ENCODE peak calls at places on chromosomes 12 and 14, in eight cellular contexts. One of them, this sample, is unnamed.

GRCh38 chr12:120015313-120015712 is 26.3 kb downstream of the BICDL1 start:
- DNase-seq in GM12865: peak
- DNase-seq in LoVo: no peak
- DNase-seq in fibroblast of villous mesenchyme: no peak
- DNase-seq in CD8-positive, alpha-beta T cell: no peak
- DNase-seq in CD8-positive, alpha-beta memory T cell: peak
- DNase-seq in stimulated activated CD4-positive, alpha-beta T cell treated with anti-CD3 and anti-CD28 coated beads, Interleukin-1b, Interleukin-23, amount 100 ng/mL, for 1 hour: peak
- DNase-seq in C1 segment of cervical spinal cord: no peak
- DNase-seq in this sample: peak

GRCh38 chr14:69404478-69404877 is 6.0 kb downstream of the SLC39A9 start:
- DNase-seq in GM12865: no peak
- DNase-seq in CD8-positive, alpha-beta T cell: no peak
- DNase-seq in C1 segment of cervical spinal cord: no peak
- DNase-seq in fibroblast of villous mesenchyme: no peak
- DNase-seq in stimulated activated CD4-positive, alpha-beta T cell treated with anti-CD3 and anti-CD28 coated beads, Interleukin-1b, Interleukin-23, amount 100 ng/mL, for 1 hour: no peak
- DNase-seq in LoVo: no peak
- DNase-seq in CD8-positive, alpha-beta memory T cell: no peak
- DNase-seq in this sample: no peak

GRCh38 chr14:76375484-76375883 is 453 bp upstream of the ESRRB start:
- DNase-seq in GM12865: no peak
- DNase-seq in C1 segment of cervical spinal cord: no peak
- DNase-seq in stimulated activated CD4-positive, alpha-beta T cell treated with anti-CD3 and anti-CD28 coated beads, Interleukin-1b, Interleukin-23, amount 100 ng/mL, for 1 hour: no peak
- DNase-seq in CD8-positive, alpha-beta T cell: no peak
- DNase-seq in CD8-positive, alpha-beta memory T cell: no peak
- DNase-seq in LoVo: no peak
- DNase-seq in fibroblast of villous mesenchyme: no peak
- DNase-seq in this sample: no peak

GRCh38 chr12:6218526-6218925 is 18.3 kb downstream of the CD9 start:
- DNase-seq in CD8-positive, alpha-beta memory T cell: no peak
- DNase-seq in C1 segment of cervical spinal cord: no peak
- DNase-seq in LoVo: no peak
- DNase-seq in GM12865: no peak
- DNase-seq in stimulated activated CD4-positive, alpha-beta T cell treated with anti-CD3 and anti-CD28 coated beads, Interleukin-1b, Interleukin-23, amount 100 ng/mL, for 1 hour: no peak
- DNase-seq in fibroblast of villous mesenchyme: no peak
- DNase-seq in CD8-positive, alpha-beta T cell: no peak
- DNase-seq in this sample: no peak

GRCh38 chr12:28872654-28873268 is 276.3 kb upstream of the FAR2 start:
- DNase-seq in LoVo: peak
- DNase-seq in CD8-positive, alpha-beta T cell: no peak
- DNase-seq in stimulated activated CD4-positive, alpha-beta T cell treated with anti-CD3 and anti-CD28 coated beads, Interleukin-1b, Interleukin-23, amount 100 ng/mL, for 1 hour: no peak
- DNase-seq in GM12865: peak
- DNase-seq in CD8-positive, alpha-beta memory T cell: no peak
- DNase-seq in C1 segment of cervical spinal cord: no peak
- DNase-seq in fibroblast of villous mesenchyme: peak
- DNase-seq in this sample: no peak

GRCh38 chr12:7666595-7666994 is 887 bp upstream of the APOBEC1 start:
- DNase-seq in GM12865: no peak
- DNase-seq in stimulated activated CD4-positive, alpha-beta T cell treated with anti-CD3 and anti-CD28 coated beads, Interleukin-1b, Interleukin-23, amount 100 ng/mL, for 1 hour: no peak
- DNase-seq in C1 segment of cervical spinal cord: no peak
- DNase-seq in CD8-positive, alpha-beta T cell: no peak
- DNase-seq in LoVo: peak
- DNase-seq in fibroblast of villous mesenchyme: no peak
- DNase-seq in CD8-positive, alpha-beta memory T cell: no peak
- DNase-seq in this sample: no peak

GRCh38 chr12:116217045-116217444 is 60.4 kb downstream of the MED13L start:
- DNase-seq in stimulated activated CD4-positive, alpha-beta T cell treated with anti-CD3 and anti-CD28 coated beads, Interleukin-1b, Interleukin-23, amount 100 ng/mL, for 1 hour: no peak
- DNase-seq in C1 segment of cervical spinal cord: no peak
- DNase-seq in LoVo: no peak
- DNase-seq in CD8-positive, alpha-beta T cell: no peak
- DNase-seq in GM12865: no peak
- DNase-seq in CD8-positive, alpha-beta memory T cell: no peak
- DNase-seq in fibroblast of villous mesenchyme: no peak
- DNase-seq in this sample: no peak

GRCh38 chr14:51836417-51836816 is 24.0 kb upstream of the GNG2 start:
- DNase-seq in CD8-positive, alpha-beta T cell: no peak
- DNase-seq in LoVo: no peak
- DNase-seq in fibroblast of villous mesenchyme: no peak
- DNase-seq in CD8-positive, alpha-beta memory T cell: no peak
- DNase-seq in C1 segment of cervical spinal cord: no peak
- DNase-seq in stimulated activated CD4-positive, alpha-beta T cell treated with anti-CD3 and anti-CD28 coated beads, Interleukin-1b, Interleukin-23, amount 100 ng/mL, for 1 hour: no peak
- DNase-seq in GM12865: no peak
- DNase-seq in this sample: no peak

GRCh38 chr14:33692762-33693161 is 258.1 kb downstream of the EGLN3 start:
- DNase-seq in C1 segment of cervical spinal cord: no peak
- DNase-seq in CD8-positive, alpha-beta T cell: no peak
- DNase-seq in CD8-positive, alpha-beta memory T cell: no peak
- DNase-seq in fibroblast of villous mesenchyme: peak
- DNase-seq in LoVo: no peak
- DNase-seq in GM12865: no peak
- DNase-seq in stimulated activated CD4-positive, alpha-beta T cell treated with anti-CD3 and anti-CD28 coated beads, Interleukin-1b, Interleukin-23, amount 100 ng/mL, for 1 hour: no peak
- DNase-seq in this sample: no peak

GRCh38 chr12:131940121-131940520 is 9.6 kb upstream of the EP400 start:
- DNase-seq in CD8-positive, alpha-beta memory T cell: no peak
- DNase-seq in fibroblast of villous mesenchyme: no peak
- DNase-seq in GM12865: no peak
- DNase-seq in LoVo: no peak
- DNase-seq in CD8-positive, alpha-beta T cell: no peak
- DNase-seq in C1 segment of cervical spinal cord: no peak
- DNase-seq in stimulated activated CD4-positive, alpha-beta T cell treated with anti-CD3 and anti-CD28 coated beads, Interleukin-1b, Interleukin-23, amount 100 ng/mL, for 1 hour: no peak
- DNase-seq in this sample: no peak

GRCh38 chr14:100696017-100696416 is 30.7 kb upstream of the DLK1 start:
- DNase-seq in GM12865: no peak
- DNase-seq in C1 segment of cervical spinal cord: no peak
- DNase-seq in fibroblast of villous mesenchyme: no peak
- DNase-seq in CD8-positive, alpha-beta T cell: no peak
- DNase-seq in CD8-positive, alpha-beta memory T cell: no peak
- DNase-seq in stimulated activated CD4-positive, alpha-beta T cell treated with anti-CD3 and anti-CD28 coated beads, Interleukin-1b, Interleukin-23, amount 100 ng/mL, for 1 hour: no peak
- DNase-seq in LoVo: no peak
- DNase-seq in this sample: no peak

GRCh38 chr12:115341442-115341841 is 657.5 kb upstream of the TBX3 start:
- DNase-seq in CD8-positive, alpha-beta T cell: no peak
- DNase-seq in LoVo: peak
- DNase-seq in CD8-positive, alpha-beta memory T cell: no peak
- DNase-seq in GM12865: peak
- DNase-seq in C1 segment of cervical spinal cord: peak
- DNase-seq in fibroblast of villous mesenchyme: peak
- DNase-seq in stimulated activated CD4-positive, alpha-beta T cell treated with anti-CD3 and anti-CD28 coated beads, Interleukin-1b, Interleukin-23, amount 100 ng/mL, for 1 hour: no peak
- DNase-seq in this sample: no peak

GRCh38 chr14:70934502-70935134 is 27.4 kb downstream of the PCNX1 start:
- DNase-seq in stimulated activated CD4-positive, alpha-beta T cell treated with anti-CD3 and anti-CD28 coated beads, Interleukin-1b, Interleukin-23, amount 100 ng/mL, for 1 hour: no peak
- DNase-seq in CD8-positive, alpha-beta memory T cell: peak
- DNase-seq in CD8-positive, alpha-beta T cell: no peak
- DNase-seq in fibroblast of villous mesenchyme: peak
- DNase-seq in C1 segment of cervical spinal cord: no peak
- DNase-seq in GM12865: peak
- DNase-seq in LoVo: no peak
- DNase-seq in this sample: no peak

GRCh38 chr12:10363922-10364838 is 25.7 kb downstream of the KLRK1 start:
- DNase-seq in LoVo: peak
- DNase-seq in fibroblast of villous mesenchyme: peak
- DNase-seq in GM12865: peak
- DNase-seq in stimulated activated CD4-positive, alpha-beta T cell treated with anti-CD3 and anti-CD28 coated beads, Interleukin-1b, Interleukin-23, amount 100 ng/mL, for 1 hour: no peak
- DNase-seq in C1 segment of cervical spinal cord: peak
- DNase-seq in CD8-positive, alpha-beta memory T cell: peak
- DNase-seq in CD8-positive, alpha-beta T cell: no peak
- DNase-seq in this sample: no peak

GRCh38 chr12:12087693-12088034 is 16.9 kb downstream of the BCL2L14 start:
- DNase-seq in LoVo: no peak
- DNase-seq in CD8-positive, alpha-beta T cell: no peak
- DNase-seq in fibroblast of villous mesenchyme: no peak
- DNase-seq in C1 segment of cervical spinal cord: no peak
- DNase-seq in stimulated activated CD4-positive, alpha-beta T cell treated with anti-CD3 and anti-CD28 coated beads, Interleukin-1b, Interleukin-23, amount 100 ng/mL, for 1 hour: no peak
- DNase-seq in CD8-positive, alpha-beta memory T cell: no peak
- DNase-seq in GM12865: no peak
- DNase-seq in this sample: no peak

GRCh38 chr12:2794261-2794735 is 472 bp upstream of the FKBP4 start:
- DNase-seq in LoVo: no peak
- DNase-seq in CD8-positive, alpha-beta T cell: no peak
- DNase-seq in stimulated activated CD4-positive, alpha-beta T cell treated with anti-CD3 and anti-CD28 coated beads, Interleukin-1b, Interleukin-23, amount 100 ng/mL, for 1 hour: no peak
- DNase-seq in CD8-positive, alpha-beta memory T cell: peak
- DNase-seq in C1 segment of cervical spinal cord: peak
- DNase-seq in fibroblast of villous mesenchyme: no peak
- DNase-seq in GM12865: peak
- DNase-seq in this sample: no peak

GRCh38 chr12:116323696-116324386 is 46.3 kb upstream of the MED13L start:
- DNase-seq in stimulated activated CD4-positive, alpha-beta T cell treated with anti-CD3 and anti-CD28 coated beads, Interleukin-1b, Interleukin-23, amount 100 ng/mL, for 1 hour: no peak
- DNase-seq in CD8-positive, alpha-beta memory T cell: no peak
- DNase-seq in fibroblast of villous mesenchyme: no peak
- DNase-seq in C1 segment of cervical spinal cord: no peak
- DNase-seq in CD8-positive, alpha-beta T cell: no peak
- DNase-seq in GM12865: peak
- DNase-seq in LoVo: no peak
- DNase-seq in this sample: no peak

GRCh38 chr12:42296503-42297109 is 29.3 kb downstream of the ZCRB1 start:
- DNase-seq in CD8-positive, alpha-beta T cell: no peak
- DNase-seq in GM12865: peak
- DNase-seq in fibroblast of villous mesenchyme: peak
- DNase-seq in LoVo: no peak
- DNase-seq in CD8-positive, alpha-beta memory T cell: no peak
- DNase-seq in C1 segment of cervical spinal cord: no peak
- DNase-seq in stimulated activated CD4-positive, alpha-beta T cell treated with anti-CD3 and anti-CD28 coated beads, Interleukin-1b, Interleukin-23, amount 100 ng/mL, for 1 hour: no peak
- DNase-seq in this sample: no peak

GRCh38 chr12:132305991-132306884 is 23.2 kb downstream of the GALNT9 start:
- DNase-seq in GM12865: no peak
- DNase-seq in fibroblast of villous mesenchyme: no peak
- DNase-seq in CD8-positive, alpha-beta T cell: no peak
- DNase-seq in LoVo: no peak
- DNase-seq in C1 segment of cervical spinal cord: no peak
- DNase-seq in CD8-positive, alpha-beta memory T cell: no peak
- DNase-seq in stimulated activated CD4-positive, alpha-beta T cell treated with anti-CD3 and anti-CD28 coated beads, Interleukin-1b, Interleukin-23, amount 100 ng/mL, for 1 hour: no peak
- DNase-seq in this sample: no peak

GRCh38 chr14:49460647-49461046 is 125.5 kb downstream of the RPS29 start:
- DNase-seq in stimulated activated CD4-positive, alpha-beta T cell treated with anti-CD3 and anti-CD28 coated beads, Interleukin-1b, Interleukin-23, amount 100 ng/mL, for 1 hour: no peak
- DNase-seq in C1 segment of cervical spinal cord: no peak
- DNase-seq in GM12865: no peak
- DNase-seq in CD8-positive, alpha-beta memory T cell: no peak
- DNase-seq in CD8-positive, alpha-beta T cell: no peak
- DNase-seq in fibroblast of villous mesenchyme: no peak
- DNase-seq in LoVo: peak
- DNase-seq in this sample: no peak

GRCh38 chr12:88684170-88684569 is 103.9 kb upstream of the KITLG start:
- DNase-seq in GM12865: no peak
- DNase-seq in stimulated activated CD4-positive, alpha-beta T cell treated with anti-CD3 and anti-CD28 coated beads, Interleukin-1b, Interleukin-23, amount 100 ng/mL, for 1 hour: no peak
- DNase-seq in CD8-positive, alpha-beta memory T cell: no peak
- DNase-seq in C1 segment of cervical spinal cord: no peak
- DNase-seq in CD8-positive, alpha-beta T cell: no peak
- DNase-seq in LoVo: no peak
- DNase-seq in fibroblast of villous mesenchyme: no peak
- DNase-seq in this sample: no peak

GRCh38 chr12:98893126-98893525 is 248.0 kb downstream of the APAF1 start:
- DNase-seq in CD8-positive, alpha-beta T cell: no peak
- DNase-seq in C1 segment of cervical spinal cord: peak
- DNase-seq in fibroblast of villous mesenchyme: no peak
- DNase-seq in CD8-positive, alpha-beta memory T cell: no peak
- DNase-seq in LoVo: no peak
- DNase-seq in stimulated activated CD4-positive, alpha-beta T cell treated with anti-CD3 and anti-CD28 coated beads, Interleukin-1b, Interleukin-23, amount 100 ng/mL, for 1 hour: no peak
- DNase-seq in GM12865: no peak
- DNase-seq in this sample: no peak

GRCh38 chr12:58419905-58420304 is 478.5 kb downstream of the ATP23 start:
- DNase-seq in LoVo: no peak
- DNase-seq in fibroblast of villous mesenchyme: no peak
- DNase-seq in CD8-positive, alpha-beta memory T cell: no peak
- DNase-seq in stimulated activated CD4-positive, alpha-beta T cell treated with anti-CD3 and anti-CD28 coated beads, Interleukin-1b, Interleukin-23, amount 100 ng/mL, for 1 hour: no peak
- DNase-seq in C1 segment of cervical spinal cord: no peak
- DNase-seq in CD8-positive, alpha-beta T cell: no peak
- DNase-seq in GM12865: no peak
- DNase-seq in this sample: no peak

GRCh38 chr12:79725987-79726386 is 35.2 kb upstream of the PAWR start:
- DNase-seq in fibroblast of villous mesenchyme: peak
- DNase-seq in LoVo: no peak
- DNase-seq in CD8-positive, alpha-beta memory T cell: no peak
- DNase-seq in C1 segment of cervical spinal cord: no peak
- DNase-seq in CD8-positive, alpha-beta T cell: no peak
- DNase-seq in stimulated activated CD4-positive, alpha-beta T cell treated with anti-CD3 and anti-CD28 coated beads, Interleukin-1b, Interleukin-23, amount 100 ng/mL, for 1 hour: no peak
- DNase-seq in GM12865: no peak
- DNase-seq in this sample: no peak

GRCh38 chr12:95674631-95675030 is 115.9 kb downstream of the NTN4 start:
- DNase-seq in LoVo: peak
- DNase-seq in GM12865: no peak
- DNase-seq in fibroblast of villous mesenchyme: peak
- DNase-seq in stimulated activated CD4-positive, alpha-beta T cell treated with anti-CD3 and anti-CD28 coated beads, Interleukin-1b, Interleukin-23, amount 100 ng/mL, for 1 hour: no peak
- DNase-seq in CD8-positive, alpha-beta memory T cell: no peak
- DNase-seq in CD8-positive, alpha-beta T cell: no peak
- DNase-seq in C1 segment of cervical spinal cord: no peak
- DNase-seq in this sample: no peak

GRCh38 chr14:61894452-61895077 is 132.3 kb downstream of the SNAPC1 start:
- DNase-seq in CD8-positive, alpha-beta T cell: no peak
- DNase-seq in fibroblast of villous mesenchyme: peak
- DNase-seq in C1 segment of cervical spinal cord: peak
- DNase-seq in GM12865: peak
- DNase-seq in stimulated activated CD4-positive, alpha-beta T cell treated with anti-CD3 and anti-CD28 coated beads, Interleukin-1b, Interleukin-23, amount 100 ng/mL, for 1 hour: peak
- DNase-seq in CD8-positive, alpha-beta memory T cell: peak
- DNase-seq in LoVo: peak
- DNase-seq in this sample: peak

GRCh38 chr14:100238419-100239199 is at the start of gene YY1:
- DNase-seq in LoVo: peak
- DNase-seq in stimulated activated CD4-positive, alpha-beta T cell treated with anti-CD3 and anti-CD28 coated beads, Interleukin-1b, Interleukin-23, amount 100 ng/mL, for 1 hour: peak
- DNase-seq in C1 segment of cervical spinal cord: peak
- DNase-seq in GM12865: peak
- DNase-seq in CD8-positive, alpha-beta memory T cell: peak
- DNase-seq in fibroblast of villous mesenchyme: peak
- DNase-seq in CD8-positive, alpha-beta T cell: peak
- DNase-seq in this sample: peak

GRCh38 chr12:109291531-109292341 is 17.3 kb downstream of the FOXN4 start:
- DNase-seq in GM12865: no peak
- DNase-seq in stimulated activated CD4-positive, alpha-beta T cell treated with anti-CD3 and anti-CD28 coated beads, Interleukin-1b, Interleukin-23, amount 100 ng/mL, for 1 hour: no peak
- DNase-seq in CD8-positive, alpha-beta T cell: no peak
- DNase-seq in fibroblast of villous mesenchyme: no peak
- DNase-seq in CD8-positive, alpha-beta memory T cell: no peak
- DNase-seq in C1 segment of cervical spinal cord: peak
- DNase-seq in LoVo: no peak
- DNase-seq in this sample: no peak

GRCh38 chr12:42735869-42736361 is 146.4 kb upstream of the PRICKLE1 start:
- DNase-seq in C1 segment of cervical spinal cord: no peak
- DNase-seq in LoVo: no peak
- DNase-seq in GM12865: no peak
- DNase-seq in fibroblast of villous mesenchyme: no peak
- DNase-seq in stimulated activated CD4-positive, alpha-beta T cell treated with anti-CD3 and anti-CD28 coated beads, Interleukin-1b, Interleukin-23, amount 100 ng/mL, for 1 hour: no peak
- DNase-seq in CD8-positive, alpha-beta memory T cell: no peak
- DNase-seq in CD8-positive, alpha-beta T cell: no peak
- DNase-seq in this sample: no peak

GRCh38 chr12:10154145-10154496 is 17.8 kb downstream of the OLR1 start:
- DNase-seq in CD8-positive, alpha-beta memory T cell: no peak
- DNase-seq in C1 segment of cervical spinal cord: peak
- DNase-seq in LoVo: no peak
- DNase-seq in CD8-positive, alpha-beta T cell: no peak
- DNase-seq in GM12865: no peak
- DNase-seq in fibroblast of villous mesenchyme: no peak
- DNase-seq in stimulated activated CD4-positive, alpha-beta T cell treated with anti-CD3 and anti-CD28 coated beads, Interleukin-1b, Interleukin-23, amount 100 ng/mL, for 1 hour: no peak
- DNase-seq in this sample: no peak